ENCODE peak calls at places on chromosomes 7 and 10, in four cellular contexts. One of them, this sample, is unnamed.

GRCh38 chr7:636396-636795 is 90.1 kb upstream of the DNAAF5 start:
- DNase-seq in suprapubic skin: no peak
- DNase-seq in AG10803: peak; percentile 10
- DNase-seq in fibroblast of pulmonary artery: peak; percentile 39
- DNase-seq in this sample: peak; percentile 51

GRCh38 chr10:132752378-132752777 is 33.6 kb downstream of the NKX6-2 start:
- DNase-seq in suprapubic skin: no peak
- DNase-seq in AG10803: no peak
- DNase-seq in fibroblast of pulmonary artery: no peak
- DNase-seq in this sample: no peak

GRCh38 chr10:86667421-86668181 is 710 bp upstream of the LDB3 start:
- DNase-seq in suprapubic skin: no peak
- DNase-seq in AG10803: no peak
- DNase-seq in fibroblast of pulmonary artery: no peak
- DNase-seq in this sample: no peak

GRCh38 chr7:38704751-38705150 is 73.6 kb upstream of the AMPH start:
- DNase-seq in suprapubic skin: no peak
- DNase-seq in AG10803: peak; percentile 13
- DNase-seq in fibroblast of pulmonary artery: peak; percentile 16
- DNase-seq in this sample: peak; percentile 42

GRCh38 chr7:81299272-81299671 is 380.4 kb upstream of the SEMA3C start:
- DNase-seq in suprapubic skin: no peak
- DNase-seq in AG10803: peak; percentile 96
- DNase-seq in fibroblast of pulmonary artery: peak; percentile 96
- DNase-seq in this sample: peak; percentile 99

GRCh38 chr10:45383682-45384320 is 9.8 kb downstream of the ALOX5 start:
- DNase-seq in suprapubic skin: no peak
- DNase-seq in AG10803: no peak
- DNase-seq in fibroblast of pulmonary artery: no peak
- DNase-seq in this sample: no peak

GRCh38 chr10:5465976-5466450 is 33.4 kb downstream of the CALML5 start:
- DNase-seq in suprapubic skin: no peak
- DNase-seq in AG10803: no peak
- DNase-seq in fibroblast of pulmonary artery: no peak
- DNase-seq in this sample: no peak

GRCh38 chr7:38951213-38951612 is 26.5 kb upstream of the POU6F2 start:
- DNase-seq in suprapubic skin: no peak
- DNase-seq in AG10803: no peak
- DNase-seq in fibroblast of pulmonary artery: no peak
- DNase-seq in this sample: no peak

GRCh38 chr7:158583143-158583542 is 4.5 kb downstream of the PTPRN2 start:
- DNase-seq in suprapubic skin: no peak
- DNase-seq in AG10803: no peak
- DNase-seq in fibroblast of pulmonary artery: no peak
- DNase-seq in this sample: no peak

GRCh38 chr7:27779873-27780272 is 39.9 kb downstream of the TAX1BP1 start:
- DNase-seq in suprapubic skin: no peak
- DNase-seq in AG10803: no peak
- DNase-seq in fibroblast of pulmonary artery: peak; percentile 25
- DNase-seq in this sample: peak; percentile 30

GRCh38 chr10:5895804-5896203 is 5.8 kb downstream of the FBH1 start:
- DNase-seq in suprapubic skin: no peak
- DNase-seq in AG10803: no peak
- DNase-seq in fibroblast of pulmonary artery: no peak
- DNase-seq in this sample: no peak

GRCh38 chr7:27213904-27214586 is 14.2 kb upstream of the HOXA13 start:
- DNase-seq in suprapubic skin: no peak
- DNase-seq in AG10803: peak; percentile 13
- DNase-seq in fibroblast of pulmonary artery: no peak
- DNase-seq in this sample: no peak

GRCh38 chr7:44087914-44088838 is 5.8 kb upstream of the POLM start:
- DNase-seq in suprapubic skin: no peak
- DNase-seq in AG10803: peak; percentile 98
- DNase-seq in fibroblast of pulmonary artery: peak; percentile 75
- DNase-seq in this sample: peak; percentile 91

GRCh38 chr7:25720427-25720826 is 431.6 kb upstream of the NFE2L3 start:
- DNase-seq in suprapubic skin: no peak
- DNase-seq in AG10803: no peak
- DNase-seq in fibroblast of pulmonary artery: no peak
- DNase-seq in this sample: peak; percentile 3

GRCh38 chr7:121544199-121544598 is 148.1 kb upstream of the FAM3C start:
- DNase-seq in suprapubic skin: no peak
- DNase-seq in AG10803: no peak
- DNase-seq in fibroblast of pulmonary artery: no peak
- DNase-seq in this sample: no peak

GRCh38 chr7:45156516-45157272 is 897 bp upstream of the RAMP3 start:
- DNase-seq in suprapubic skin: peak; percentile 50
- DNase-seq in AG10803: no peak
- DNase-seq in fibroblast of pulmonary artery: no peak
- DNase-seq in this sample: no peak
- H3K4me3 ChIP-seq in suprapubic skin: no peak overlapping the region
- H3K4me3 ChIP-seq in AG10803: no peak overlapping the region
- H3K4me3 ChIP-seq in fibroblast of pulmonary artery: no peak overlapping the region
- H3K4me3 ChIP-seq in this sample: no peak overlapping the region

DNA sequence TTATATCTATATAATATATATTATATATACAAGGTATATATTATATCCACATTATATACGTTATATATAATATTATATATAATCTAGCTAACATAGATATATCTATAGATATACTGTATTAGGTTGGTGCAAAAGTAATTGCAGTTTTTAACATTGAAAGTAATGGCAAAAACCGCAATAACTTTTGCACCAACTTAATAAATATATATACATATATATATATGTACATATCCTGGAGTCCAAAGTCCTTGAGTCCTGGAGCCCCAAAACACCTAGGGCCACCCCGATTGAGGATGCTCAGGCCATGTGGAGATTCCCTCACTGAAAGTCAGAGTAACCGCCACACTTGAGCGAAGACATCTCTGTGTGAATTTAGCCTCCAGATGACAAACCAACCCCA is 408.2 kb upstream of the AUTS2 start:
- DNase-seq in suprapubic skin: no peak
- DNase-seq in AG10803: no peak
- DNase-seq in fibroblast of pulmonary artery: no peak
- DNase-seq in this sample: no peak
- TF ChIP-seq CTCF in suprapubic skin: no peak
- TF ChIP-seq CTCF in AG10803: no peak
- TF ChIP-seq CTCF in fibroblast of pulmonary artery: no peak
- TF ChIP-seq CTCF in this sample: no peak

GRCh38 chr10:8055420-8056349 is 1.2 kb downstream of the GATA3 start:
- DNase-seq in suprapubic skin: no peak
- DNase-seq in AG10803: no peak
- DNase-seq in fibroblast of pulmonary artery: no peak
- DNase-seq in this sample: no peak
- H3K4me3 ChIP-seq in suprapubic skin: peak overlapping the region; percentile 68
- H3K4me3 ChIP-seq in AG10803: no peak overlapping the region
- H3K4me3 ChIP-seq in fibroblast of pulmonary artery: peak overlapping the region; percentile 53
- H3K4me3 ChIP-seq in this sample: peak overlapping the region; percentile 67

GRCh38 chr7:107834401-107834800 is 31.4 kb upstream of the SLC26A3 start:
- DNase-seq in suprapubic skin: no peak
- DNase-seq in AG10803: no peak
- DNase-seq in fibroblast of pulmonary artery: no peak
- DNase-seq in this sample: no peak

GRCh38 chr7:107838816-107839584 is 36.0 kb upstream of the SLC26A3 start:
- DNase-seq in suprapubic skin: no peak
- DNase-seq in AG10803: no peak
- DNase-seq in fibroblast of pulmonary artery: no peak
- DNase-seq in this sample: no peak

GRCh38 chr7:107838024-107838423 is 35.0 kb upstream of the SLC26A3 start:
- DNase-seq in suprapubic skin: no peak
- DNase-seq in AG10803: no peak
- DNase-seq in fibroblast of pulmonary artery: no peak
- DNase-seq in this sample: no peak

GRCh38 chr7:107836237-107837144 is 33.5 kb upstream of the SLC26A3 start:
- DNase-seq in suprapubic skin: no peak
- DNase-seq in AG10803: no peak
- DNase-seq in fibroblast of pulmonary artery: no peak
- DNase-seq in this sample: peak; percentile 6

DNA sequence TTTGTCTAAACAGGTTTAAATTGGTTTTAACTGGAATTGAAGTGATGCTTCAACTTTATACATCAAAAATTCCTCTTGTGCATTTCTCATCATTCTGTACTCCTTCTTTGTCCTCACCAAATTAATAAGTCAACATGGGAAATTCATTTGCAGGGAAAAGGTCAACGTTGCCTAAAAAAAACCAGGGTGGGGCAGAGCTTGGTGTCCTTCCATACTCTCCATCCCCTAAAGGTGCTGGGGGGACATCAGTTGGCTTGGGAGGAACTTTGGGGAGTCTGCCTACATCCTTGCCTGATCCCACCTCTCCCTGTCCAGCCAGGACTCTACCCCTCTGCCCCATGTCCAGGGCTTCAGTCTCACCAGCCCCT is 34.1 kb upstream of the SLC26A3 start:
- DNase-seq in suprapubic skin: no peak
- DNase-seq in AG10803: no peak
- DNase-seq in fibroblast of pulmonary artery: no peak
- DNase-seq in this sample: no peak
- TF ChIP-seq CTCF in suprapubic skin: no peak
- TF ChIP-seq CTCF in AG10803: no peak
- TF ChIP-seq CTCF in fibroblast of pulmonary artery: no peak
- TF ChIP-seq CTCF in this sample: no peak

GRCh38 chr10:58951087-58951486 is 225.4 kb upstream of the PHYHIPL start:
- DNase-seq in suprapubic skin: no peak
- DNase-seq in AG10803: no peak
- DNase-seq in fibroblast of pulmonary artery: no peak
- DNase-seq in this sample: no peak
- H3K4me3 ChIP-seq in suprapubic skin: no peak overlapping the region
- H3K4me3 ChIP-seq in AG10803: no peak overlapping the region
- H3K4me3 ChIP-seq in fibroblast of pulmonary artery: no peak overlapping the region
- H3K4me3 ChIP-seq in this sample: no peak overlapping the region

GRCh38 chr7:66693331-66693730 is 47.2 kb upstream of the RABGEF1 start:
- DNase-seq in suprapubic skin: no peak
- DNase-seq in AG10803: no peak
- DNase-seq in fibroblast of pulmonary artery: no peak
- DNase-seq in this sample: no peak
- TF ChIP-seq CTCF in suprapubic skin: no peak
- TF ChIP-seq CTCF in AG10803: no peak
- TF ChIP-seq CTCF in fibroblast of pulmonary artery: no peak
- TF ChIP-seq CTCF in this sample: no peak